ENCODE peak calls at places on chromosomes 7 and 10, in ten cellular contexts. D, W, G, P, N, M, U, Y, O and S are unnamed samples.

GRCh38 chr10:80425901-80426300 is 17.6 kb downstream of the PRXL2A start:
- DNase-seq in W (no peak), Y (no peak), P (no peak), N (no peak), O (no peak), D (no peak), M (no peak), U (no peak), G (no peak), S (no peak)

GRCh38 chr7:107248551-107249316 is 79.9 kb downstream of the HBP1 start:
- DNase-seq in N (no peak), U (no peak), O (no peak), W (no peak), D (no peak), G (no peak), M (no peak), Y (no peak), P (no peak), S (no peak)

GRCh38 chr7:106177738-106178592 is 65.9 kb upstream of the SYPL1 start:
- DNase-seq in P (no peak), Y (no peak), M (no peak), N (no peak), D (no peak), W (no peak), O (peak; percentile 26), G (no peak), U (peak; percentile 63), S (peak; percentile 73)

GRCh38 chr7:70525991-70526390 is 606.0 kb upstream of the GALNT17 start:
- DNase-seq in N (no peak), G (no peak), P (no peak), O (no peak), Y (no peak), W (no peak), D (no peak), M (no peak), U (no peak), S (no peak)

GRCh38 chr10:102421645-102422585 is 1.3 kb downstream of the FBXL15 start:
- DNase-seq in Y (no peak), G (no peak), M (no peak), W (no peak), O (no peak), U (no peak), N (no peak), P (no peak), D (no peak), S (peak; percentile 53)

GRCh38 chr10:115001506-115002381 is 63.7 kb downstream of the TRUB1 start:
- DNase-seq in P (no peak), Y (no peak), O (no peak), M (peak; percentile 17), U (no peak), G (peak; percentile 39), W (no peak), D (no peak), N (peak; percentile 58), S (no peak)

GRCh38 chr7:91565499-91566331 is 301.5 kb downstream of the FZD1 start:
- DNase-seq in G (peak; percentile 63), N (peak; percentile 51), P (no peak), U (no peak), M (no peak), W (no peak), Y (no peak), O (no peak), D (no peak), S (no peak)

GRCh38 chr7:78649976-78650375 is 803.5 kb downstream of the MAGI2 start:
- DNase-seq in N (no peak), U (no peak), O (no peak), W (no peak), G (no peak), M (no peak), Y (no peak), P (no peak), D (no peak), S (no peak)

GRCh38 chr10:60208676-60209269 is 180.9 kb downstream of the ANK3 start:
- DNase-seq in G (peak; percentile 35), M (peak; percentile 49), N (no peak), U (no peak), Y (peak; percentile 8), W (peak; percentile 6), O (no peak), D (no peak), P (no peak), S (no peak)

GRCh38 chr7:29319719-29320521 is 125.3 kb downstream of the CHN2 start:
- DNase-seq in G (no peak), O (no peak), P (no peak), D (no peak), Y (no peak), U (no peak), M (no peak), N (peak; percentile 59), W (no peak), S (no peak)

GRCh38 chr10:111146025-111146640 is 69.3 kb downstream of the ADRA2A start:
- DNase-seq in G (no peak), W (no peak), P (no peak), Y (no peak), M (no peak), U (no peak), N (no peak), O (no peak), D (no peak), S (no peak)

GRCh38 chr7:130695840-130696239 is 9.5 kb upstream of the TSGA13 start:
- DNase-seq in U (no peak), P (no peak), D (no peak), M (peak; percentile 45), N (no peak), G (peak; percentile 29), W (no peak), O (no peak), Y (no peak), S (no peak)

GRCh38 chr7:7820939-7821338 is 102.5 kb upstream of the RPA3 start:
- DNase-seq in M (no peak), N (no peak), Y (no peak), W (no peak), O (no peak), P (no peak), U (no peak), D (no peak), G (no peak), S (no peak)

GRCh38 chr10:102399217-102400021 is 3.9 kb downstream of the NFKB2 start:
- DNase-seq in O (peak; percentile 91), P (no peak), W (peak; percentile 26), G (peak; percentile 80), N (peak; percentile 93), M (peak; percentile 82), Y (peak; percentile 59), U (peak; percentile 95), D (peak; percentile 86), S (peak; percentile 85)

GRCh38 chr7:112112822-112113255 is 93.4 kb downstream of the DOCK4 start:
- DNase-seq in N (peak; percentile 52), P (peak; percentile 38), G (peak; percentile 42), D (peak; percentile 57), Y (peak; percentile 7), M (peak; percentile 54), U (no peak), O (no peak), W (no peak), S (no peak)

GRCh38 chr7:28708033-28708451 is 250.1 kb downstream of the TRIL start:
- DNase-seq in W (no peak), Y (no peak), P (peak; percentile 40), M (peak; percentile 38), N (no peak), U (no peak), G (peak; percentile 88), D (peak; percentile 31), O (no peak), S (no peak)

GRCh38 chr10:96765406-96766240 is 45.3 kb upstream of the PIK3AP1 start:
- DNase-seq in N (peak; percentile 80), P (peak; percentile 13), M (peak; percentile 44), W (no peak), Y (no peak), G (peak; percentile 47), O (peak; percentile 69), U (peak; percentile 83), D (peak; percentile 66), S (peak; percentile 12)

GRCh38 chr7:64870656-64871055 is 32.4 kb upstream of the ZNF273 start:
- DNase-seq in O (no peak), M (no peak), G (no peak), U (no peak), W (no peak), N (no peak), P (no peak), Y (no peak), D (no peak), S (no peak)

DNA sequence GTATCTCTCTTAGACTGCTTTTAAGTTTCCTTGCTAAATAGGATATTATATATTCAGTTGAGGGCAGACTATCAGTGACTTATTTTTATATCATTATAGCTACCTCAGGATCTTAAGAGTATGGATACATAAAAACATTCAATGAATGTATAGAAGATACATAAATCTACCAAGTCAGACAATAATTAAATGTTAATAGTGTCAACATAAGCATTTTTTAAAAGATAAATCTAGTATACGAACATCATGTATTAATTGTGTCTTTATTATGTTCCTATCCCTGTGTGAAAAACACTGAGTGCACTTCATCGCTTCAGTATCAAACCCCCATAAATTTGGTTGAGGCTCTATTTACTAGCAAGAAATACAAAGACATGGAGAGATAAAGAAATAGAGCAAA is 242.8 kb downstream of the CRPPA start:
- DNase-seq in N (no peak), D (no peak), O (no peak), G (no peak), P (no peak), M (no peak), W (no peak), U (no peak), Y (no peak), S (no peak)
- H3K27ac ChIP-seq in N (no peak overlapping the region), D (no peak overlapping the region), O (no peak overlapping the region), G (no peak overlapping the region), P (no peak overlapping the region), M (no peak overlapping the region), W (no peak overlapping the region), U (no peak overlapping the region), Y (no peak overlapping the region), S (no peak overlapping the region)

GRCh38 chr7:150685219-150686029 is at the start of gene GIMAP2:
- DNase-seq in M (no peak), P (no peak), W (no peak), N (no peak), Y (no peak), D (no peak), G (no peak), U (no peak), O (no peak), S (no peak)
- H3K27ac ChIP-seq in M (no peak within 1 kb of the TSS), P (no peak within 1 kb of the TSS), W (no peak within 1 kb of the TSS), N (no peak within 1 kb of the TSS), Y (no peak within 1 kb of the TSS), D (no peak within 1 kb of the TSS), G (no peak within 1 kb of the TSS), U (peak within 1 kb of the TSS; percentile 86), O (peak within 1 kb of the TSS; percentile 94), S (peak within 1 kb of the TSS; percentile 66)

DNA sequence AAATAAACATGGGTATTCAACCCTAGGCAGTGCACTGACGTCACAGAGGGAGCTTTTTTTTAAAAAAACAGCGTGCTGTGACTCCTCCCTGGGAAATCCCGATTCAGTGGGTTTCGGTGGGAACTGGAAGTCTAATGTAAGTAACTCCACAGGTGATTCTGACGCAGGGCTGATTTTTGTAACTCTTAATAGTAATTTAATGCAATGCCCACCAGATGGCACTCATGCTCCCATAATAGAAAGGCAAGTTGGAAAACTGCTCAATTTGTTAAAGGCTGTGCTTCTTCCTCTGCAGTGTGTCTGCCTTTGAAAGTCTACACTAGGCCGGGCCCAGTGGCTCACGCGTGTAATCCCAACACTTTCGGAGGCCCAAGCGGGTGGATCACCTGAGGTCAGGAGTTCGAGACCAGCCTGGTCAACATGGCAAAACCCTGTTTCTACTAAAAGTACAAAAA is 10.9 kb upstream of the RSU1 start:
- DNase-seq in P (peak; percentile 36), W (no peak), D (peak; percentile 39), N (peak; percentile 66), Y (peak; percentile 57), G (peak; percentile 74), O (peak; percentile 23), U (no peak), M (peak; percentile 83), S (peak; percentile 20)
- H3K27ac ChIP-seq in P (no peak overlapping the region), W (peak overlapping the region; percentile 18), D (peak overlapping the region; percentile 68), N (peak overlapping the region; percentile 4), Y (no peak overlapping the region), G (no peak overlapping the region), O (peak overlapping the region; percentile 75), U (peak overlapping the region; percentile 56), M (no peak overlapping the region), S (peak overlapping the region; percentile 5)

GRCh38 chr7:44122529-44122928 is 819 bp downstream of the POLD2 start:
- DNase-seq in P (no peak), D (no peak), N (no peak), U (no peak), Y (no peak), M (no peak), O (no peak), W (no peak), G (no peak), S (no peak)
- H3K27ac ChIP-seq in P (peak overlapping the region; percentile 50), D (peak overlapping the region; percentile 83), N (peak overlapping the region; percentile 61), U (peak overlapping the region; percentile 86), Y (no peak overlapping the region), M (no peak overlapping the region), O (peak overlapping the region; percentile 90), W (no peak overlapping the region), G (peak overlapping the region; percentile 92), S (peak overlapping the region; percentile 88)